ENCODE peak calls at places on chromosomes 1 and 21, in four cellular contexts. J is HCT116, X is HepG2, C is K562. U is an unnamed sample.

GRCh38 chr1:111968511-111968910 is 21.0 kb downstream of the KCND3 start:
- DNase-seq in J (no peak), X (no peak), C (no peak), U (no peak)

GRCh38 chr1:185158806-185159205 is 1.8 kb downstream of the SWT1 start:
- DNase-seq in J (no peak), X (no peak), C (no peak), U (no peak)

GRCh38 chr1:179142889-179143299 is 61.0 kb downstream of the TOR3A start:
- DNase-seq in J (peak; percentile 92), X (peak; percentile 33), C (no peak), U (peak; percentile 94)

GRCh38 chr1:187942986-187943385 is 1114.2 kb downstream of the PLA2G4A start:
- DNase-seq in J (no peak), X (no peak), C (no peak), U (no peak)

GRCh38 chr1:163668472-163668871 is 346.7 kb downstream of the NUF2 start:
- DNase-seq in J (no peak), X (no peak), C (no peak), U (no peak)

GRCh38 chr1:7113136-7113535 is 327.9 kb downstream of the CAMTA1 start:
- DNase-seq in J (no peak), X (no peak), C (no peak), U (no peak)

GRCh38 chr1:18118491-18118890 is 10.9 kb downstream of the IGSF21 start:
- DNase-seq in J (no peak), X (no peak), C (no peak), U (no peak)

GRCh38 chr1:87045757-87046422 is 131.5 kb downstream of the HS2ST1 start:
- DNase-seq in J (no peak), X (no peak), C (no peak), U (no peak)

GRCh38 chr21:39453571-39454179 is 1.9 kb downstream of the SH3BGR start:
- DNase-seq in J (no peak), X (no peak), C (no peak), U (no peak)

GRCh38 chr1:234219711-234220110 is 153.5 kb upstream of the COA6 start:
- DNase-seq in J (no peak), X (no peak), C (no peak), U (no peak)

GRCh38 chr21:33947451-33948095 is 32.0 kb upstream of the ATP5PO start:
- DNase-seq in J (peak; percentile 93), X (peak; percentile 94), C (peak; percentile 86), U (peak; percentile 73)

GRCh38 chr1:180994262-180994661 is 28.4 kb downstream of the STX6 start:
- DNase-seq in J (no peak), X (no peak), C (peak; percentile 30), U (no peak)

GRCh38 chr21:44907966-44908364 is 12.7 kb downstream of the ITGB2 start:
- DNase-seq in J (no peak), X (no peak), C (peak; percentile 49), U (no peak)

GRCh38 chr1:6137758-6138157 is 42.4 kb downstream of the CHD5 start:
- DNase-seq in J (no peak), X (no peak), C (no peak), U (no peak)

GRCh38 chr1:71464016-71464415 is 383.2 kb upstream of the ZRANB2 start:
- DNase-seq in J (no peak), X (no peak), C (no peak), U (no peak)

GRCh38 chr1:84584126-84584525 is 9.9 kb upstream of the CTBS start:
- DNase-seq in J (no peak), X (no peak), C (no peak), U (no peak)

GRCh38 chr1:97745912-97746311 is 174.9 kb downstream of the DPYD start:
- DNase-seq in J (no peak), X (no peak), C (no peak), U (no peak)

GRCh38 chr1:226549937-226550670 is 1.5 kb downstream of the STUM start:
- DNase-seq in J (peak; percentile 12), X (no peak), C (peak; percentile 65), U (no peak)

GRCh38 chr1:37866491-37866890 is 7.1 kb upstream of the MTF1 start:
- DNase-seq in J (no peak), X (no peak), C (no peak), U (no peak)

GRCh38 chr1:213374369-213374768 is 323.3 kb downstream of the RPS6KC1 start:
- DNase-seq in J (peak; percentile 40), X (peak; percentile 73), C (peak; percentile 81), U (peak; percentile 20)

GRCh38 chr1:98467584-98467983 is 193.9 kb upstream of the SNX7 start:
- DNase-seq in J (no peak), X (no peak), C (no peak), U (no peak)

GRCh38 chr21:29181799-29182470 is 51.5 kb downstream of the MAP3K7CL start:
- DNase-seq in J (peak; percentile 36), X (peak; percentile 40), C (no peak), U (no peak)

GRCh38 chr1:232868793-232869491 is 63.7 kb downstream of the MAP10 start:
- DNase-seq in J (peak; percentile 45), X (no peak), C (no peak), U (no peak)

GRCh38 chr1:60589916-60590315 is 492.4 kb upstream of the NFIA start:
- DNase-seq in J (no peak), X (no peak), C (no peak), U (no peak)

GRCh38 chr1:201091256-201091655 is 21.0 kb downstream of the CACNA1S start:
- DNase-seq in J (no peak), X (no peak), C (no peak), U (no peak)

GRCh38 chr21:38903578-38904193 is 98.0 kb downstream of the ETS2 start:
- DNase-seq in J (no peak), X (no peak), C (no peak), U (no peak)

GRCh38 chr1:228043281-228043845 is 36.6 kb downstream of the WNT3A start:
- DNase-seq in J (no peak), X (no peak), C (no peak), U (no peak)

GRCh38 chr1:107750364-107750959 is 214.5 kb downstream of the VAV3 start:
- DNase-seq in J (peak; percentile 24), X (peak; percentile 65), C (peak; percentile 39), U (peak; percentile 22)

GRCh38 chr1:115713906-115714305 is 54.6 kb downstream of the CASQ2 start:
- DNase-seq in J (no peak), X (no peak), C (no peak), U (no peak)

GRCh38 chr1:196344462-196344861 is 263.8 kb downstream of the KCNT2 start:
- DNase-seq in J (no peak), X (no peak), C (no peak), U (no peak)

GRCh38 chr1:109897244-109897955 is 13.2 kb upstream of the CSF1 start:
- DNase-seq in J (no peak), X (no peak), C (no peak), U (no peak)

GRCh38 chr1:28519946-28520725 is 14.3 kb downstream of the RCC1 start:
- DNase-seq in J (no peak), X (no peak), C (no peak), U (no peak)
- H3K27ac ChIP-seq in J (peak overlapping the region; percentile 26), X (no peak overlapping the region), C (peak overlapping the region; percentile 31), U (no peak overlapping the region)

GRCh38 chr21:41406340-41406739 is 19.7 kb upstream of the MX1 start:
- DNase-seq in J (no peak), X (no peak), C (no peak), U (no peak)
- TF ChIP-seq TCF7L2 in J (no peak), X (no peak), C (no peak), U (no peak)

GRCh38 chr1:114468047-114468446 is 43.0 kb downstream of the TRIM33 start:
- DNase-seq in J (no peak), X (no peak), C (no peak), U (no peak)
- H3K27ac ChIP-seq in J (no peak overlapping the region), X (peak overlapping the region; percentile 84), C (peak overlapping the region; percentile 9), U (no peak overlapping the region)

DNA sequence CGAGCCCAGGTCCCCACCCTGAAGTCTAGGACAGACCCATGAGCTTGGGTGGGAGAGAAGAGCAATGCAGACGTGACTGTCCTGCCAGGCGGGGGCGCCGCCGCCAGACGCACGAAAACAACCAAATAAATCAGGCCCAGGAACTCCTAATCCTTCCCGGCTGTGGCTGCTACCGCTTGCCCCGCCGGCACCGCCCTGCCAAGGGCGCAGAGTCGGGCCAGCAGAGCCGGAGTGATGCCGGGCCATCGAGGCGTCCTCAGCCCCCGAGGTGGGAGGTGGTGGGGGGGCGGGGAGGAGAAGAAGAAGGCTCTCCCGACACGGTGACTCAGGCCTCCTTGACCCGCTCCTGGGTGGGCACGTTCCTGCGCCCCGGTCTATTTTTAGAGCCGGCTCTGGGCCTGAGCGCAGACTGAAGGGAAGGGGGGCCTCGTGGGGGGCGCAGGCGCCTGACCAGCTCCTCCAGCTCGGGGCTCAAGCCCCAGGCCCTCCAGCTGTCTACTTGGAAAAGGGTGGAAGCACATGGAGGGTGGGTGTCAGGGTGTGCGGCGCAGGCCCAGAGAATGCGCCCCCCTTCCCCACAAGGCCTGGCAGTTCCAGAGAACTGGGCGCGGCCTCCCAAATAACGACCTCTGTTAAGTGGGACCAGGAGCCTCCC is 10.8 kb upstream of the COL16A1 start:
- DNase-seq in J (no peak), X (peak; percentile 39), C (peak; percentile 67), U (no peak)
- TF ChIP-seq TCF7L2 in J (no peak), X (no peak), C (no peak), U (no peak)

DNA sequence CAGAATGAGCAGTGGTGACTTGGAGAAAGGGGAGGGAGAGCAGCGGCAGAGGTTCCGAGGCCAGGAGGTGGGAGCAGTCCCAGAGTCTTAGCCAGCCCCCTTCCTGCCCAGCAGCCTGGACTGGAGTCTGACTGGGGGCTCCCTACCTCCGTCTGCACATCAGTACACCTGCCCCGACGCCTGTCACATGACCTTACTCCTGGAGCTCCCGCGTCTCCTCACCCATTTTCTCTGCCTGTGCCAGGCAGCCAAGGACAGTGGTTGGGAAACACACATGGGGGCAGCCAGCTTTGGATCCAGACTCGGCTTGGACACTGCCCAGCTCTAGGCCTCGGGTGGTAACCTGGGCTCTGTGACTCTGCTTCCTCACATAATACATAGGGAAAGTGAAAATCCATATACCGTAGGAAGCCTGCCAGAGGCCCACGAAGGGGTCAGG is 16.9 kb downstream of the ACTRT2 start:
- DNase-seq in J (no peak), X (no peak), C (no peak), U (no peak)
- H3K27ac ChIP-seq in J (no peak overlapping the region), X (no peak overlapping the region), C (no peak overlapping the region), U (no peak overlapping the region)

GRCh38 chr1:15288173-15288926 is 41.3 kb downstream of the FHAD1 start:
- DNase-seq in J (no peak), X (no peak), C (no peak), U (no peak)
- TF ChIP-seq TCF7L2 in J (no peak), X (no peak), C (no peak), U (no peak)

GRCh38 chr1:205975387-205975998 is 27.7 kb downstream of the RAB7B start:
- DNase-seq in J (no peak), X (no peak), C (no peak), U (no peak)

GRCh38 chr1:205976036-205976435 is 27.2 kb downstream of the RAB7B start:
- DNase-seq in J (no peak), X (no peak), C (no peak), U (no peak)

GRCh38 chr1:205978676-205979075 is 24.5 kb downstream of the RAB7B start:
- DNase-seq in J (no peak), X (no peak), C (no peak), U (no peak)

GRCh38 chr1:205977348-205978014 is 25.7 kb downstream of the RAB7B start:
- DNase-seq in J (peak; percentile 68), X (peak; percentile 67), C (peak; percentile 92), U (peak; percentile 71)

DNA sequence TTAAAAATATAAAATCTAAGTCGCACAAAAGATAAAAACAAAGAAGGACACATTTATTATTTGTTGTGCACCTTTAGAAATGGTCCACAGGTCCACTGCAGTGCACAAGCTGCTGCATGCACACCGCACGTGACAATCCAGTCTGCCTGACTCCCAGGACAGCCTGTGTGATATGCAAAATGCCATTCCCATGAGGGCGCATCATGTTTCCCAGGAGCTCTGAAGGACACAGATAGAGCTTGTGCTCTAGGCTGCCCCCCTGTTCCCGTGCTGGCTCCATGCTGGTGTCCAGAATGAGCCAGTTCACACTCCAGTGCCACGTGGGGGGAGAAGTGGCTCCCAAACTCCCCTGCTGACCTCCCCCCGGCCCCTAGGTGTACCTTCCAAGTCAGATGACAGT is 26.5 kb downstream of the RAB7B start:
- DNase-seq in J (no peak), X (peak; percentile 76), C (no peak), U (no peak)
- H3K27ac ChIP-seq in J (no peak overlapping the region), X (no peak overlapping the region), C (no peak overlapping the region), U (no peak overlapping the region)